ENCODE peak calls at places on chromosomes 4 and X, in ten cellular contexts. One of them, this sample, is unnamed. For H3K36me3, the result is how much of the 10 kb centered on the place peaks cover.

GRCh38 chrX:7801706-7802105 is 41.3 kb upstream of the VCX start:
- DNase-seq in lower lobe of right lung: no peak
- DNase-seq in thoracic aorta: no peak
- DNase-seq in PC-3: no peak
- DNase-seq in GM23248: no peak
- DNase-seq in tibial artery: no peak
- DNase-seq in tibial nerve: no peak
- DNase-seq in upper lobe of left lung: no peak
- DNase-seq in endothelial cell of umbilical vein: no peak
- DNase-seq in aorta: no peak
- DNase-seq in this sample: no peak

GRCh38 chr4:187378441-187378840 is 617.1 kb upstream of the ZFP42 start:
- DNase-seq in thoracic aorta: no peak
- DNase-seq in PC-3: no peak
- DNase-seq in tibial nerve: no peak
- DNase-seq in tibial artery: no peak
- DNase-seq in GM23248: no peak
- DNase-seq in lower lobe of right lung: no peak
- DNase-seq in endothelial cell of umbilical vein: no peak
- DNase-seq in upper lobe of left lung: no peak
- DNase-seq in aorta: no peak
- DNase-seq in this sample: no peak

GRCh38 chr4:133150643-133151300 is 1.7 kb downstream of the PCDH10 start:
- DNase-seq in endothelial cell of umbilical vein: peak
- DNase-seq in tibial nerve: no peak
- DNase-seq in tibial artery: no peak
- DNase-seq in lower lobe of right lung: no peak
- DNase-seq in GM23248: peak
- DNase-seq in PC-3: no peak
- DNase-seq in aorta: peak
- DNase-seq in thoracic aorta: no peak
- DNase-seq in upper lobe of left lung: no peak
- DNase-seq in this sample: peak

GRCh38 chrX:21932277-21932996 is 8.1 kb upstream of the SMS start:
- DNase-seq in thoracic aorta: no peak
- DNase-seq in tibial nerve: no peak
- DNase-seq in tibial artery: peak
- DNase-seq in aorta: peak
- DNase-seq in PC-3: peak
- DNase-seq in GM23248: peak
- DNase-seq in upper lobe of left lung: peak
- DNase-seq in endothelial cell of umbilical vein: peak
- DNase-seq in lower lobe of right lung: no peak
- DNase-seq in this sample: peak

GRCh38 chr4:162111078-162111477 is 52.7 kb downstream of the FSTL5 start:
- DNase-seq in endothelial cell of umbilical vein: no peak
- DNase-seq in aorta: no peak
- DNase-seq in upper lobe of left lung: no peak
- DNase-seq in PC-3: no peak
- DNase-seq in tibial nerve: no peak
- DNase-seq in thoracic aorta: no peak
- DNase-seq in lower lobe of right lung: no peak
- DNase-seq in tibial artery: no peak
- DNase-seq in GM23248: no peak
- DNase-seq in this sample: no peak

GRCh38 chrX:96685205-96686099 is 810 bp downstream of the DIAPH2 start:
- DNase-seq in GM23248: peak
- DNase-seq in PC-3: peak
- DNase-seq in lower lobe of right lung: peak
- DNase-seq in upper lobe of left lung: peak
- DNase-seq in tibial artery: peak
- DNase-seq in aorta: peak
- DNase-seq in tibial nerve: no peak
- DNase-seq in thoracic aorta: peak
- DNase-seq in endothelial cell of umbilical vein: peak
- DNase-seq in this sample: peak

GRCh38 chr4:3613980-3614730 is 81.9 kb upstream of the LRPAP1 start:
- DNase-seq in lower lobe of right lung: no peak
- DNase-seq in GM23248: peak
- DNase-seq in aorta: no peak
- DNase-seq in tibial artery: no peak
- DNase-seq in thoracic aorta: no peak
- DNase-seq in endothelial cell of umbilical vein: no peak
- DNase-seq in PC-3: no peak
- DNase-seq in upper lobe of left lung: no peak
- DNase-seq in tibial nerve: no peak
- DNase-seq in this sample: no peak

GRCh38 chr4:44801384-44801783 is 75.0 kb upstream of the GNPDA2 start:
- DNase-seq in thoracic aorta: no peak
- DNase-seq in PC-3: no peak
- DNase-seq in GM23248: no peak
- DNase-seq in tibial artery: no peak
- DNase-seq in endothelial cell of umbilical vein: no peak
- DNase-seq in upper lobe of left lung: no peak
- DNase-seq in aorta: no peak
- DNase-seq in lower lobe of right lung: no peak
- DNase-seq in tibial nerve: no peak
- DNase-seq in this sample: no peak

GRCh38 chrX:45758738-45759397 is 558.2 kb upstream of the DIPK2B start:
- DNase-seq in lower lobe of right lung: no peak
- DNase-seq in tibial nerve: no peak
- DNase-seq in endothelial cell of umbilical vein: no peak
- DNase-seq in PC-3: peak
- DNase-seq in upper lobe of left lung: no peak
- DNase-seq in GM23248: peak
- DNase-seq in aorta: no peak
- DNase-seq in thoracic aorta: no peak
- DNase-seq in tibial artery: no peak
- DNase-seq in this sample: no peak

GRCh38 chrX:45757272-45757671 is 556.6 kb upstream of the DIPK2B start:
- DNase-seq in upper lobe of left lung: no peak
- DNase-seq in PC-3: no peak
- DNase-seq in GM23248: peak
- DNase-seq in tibial nerve: no peak
- DNase-seq in tibial artery: no peak
- DNase-seq in lower lobe of right lung: no peak
- DNase-seq in aorta: no peak
- DNase-seq in endothelial cell of umbilical vein: no peak
- DNase-seq in thoracic aorta: no peak
- DNase-seq in this sample: no peak

GRCh38 chrX:45756562-45756961 is 555.9 kb upstream of the DIPK2B start:
- DNase-seq in GM23248: no peak
- DNase-seq in tibial artery: no peak
- DNase-seq in aorta: no peak
- DNase-seq in lower lobe of right lung: no peak
- DNase-seq in upper lobe of left lung: no peak
- DNase-seq in thoracic aorta: no peak
- DNase-seq in endothelial cell of umbilical vein: peak
- DNase-seq in tibial nerve: no peak
- DNase-seq in PC-3: peak
- DNase-seq in this sample: no peak

GRCh38 chrX:45760187-45760742 is 559.6 kb upstream of the DIPK2B start:
- DNase-seq in upper lobe of left lung: no peak
- DNase-seq in tibial nerve: no peak
- DNase-seq in aorta: no peak
- DNase-seq in thoracic aorta: no peak
- DNase-seq in endothelial cell of umbilical vein: no peak
- DNase-seq in GM23248: no peak
- DNase-seq in lower lobe of right lung: no peak
- DNase-seq in tibial artery: no peak
- DNase-seq in PC-3: no peak
- DNase-seq in this sample: no peak

DNA sequence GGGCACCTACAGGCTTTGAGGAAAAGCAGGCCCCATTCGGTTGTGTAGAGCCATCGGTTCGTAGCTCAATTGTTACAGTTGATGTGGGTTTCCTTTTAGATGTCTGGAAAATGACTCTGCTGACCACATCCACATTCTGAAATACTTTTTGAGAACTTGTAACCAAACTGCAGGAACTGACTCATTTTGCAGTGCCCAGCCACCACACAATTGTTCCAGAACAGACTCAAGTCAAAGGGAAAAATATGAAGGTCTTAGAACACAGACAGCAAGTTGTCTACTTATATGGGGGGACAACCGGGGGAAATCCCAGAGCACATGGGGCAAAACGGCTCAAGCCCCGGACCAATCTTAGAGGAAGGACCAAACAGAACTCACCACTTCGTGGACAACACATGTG is 557.6 kb upstream of the DIPK2B start:
- DNase-seq in upper lobe of left lung: peak
- DNase-seq in PC-3: peak
- DNase-seq in tibial nerve: no peak
- DNase-seq in tibial artery: no peak
- DNase-seq in lower lobe of right lung: no peak
- DNase-seq in endothelial cell of umbilical vein: peak
- DNase-seq in GM23248: peak
- DNase-seq in aorta: peak
- DNase-seq in thoracic aorta: no peak
- DNase-seq in this sample: peak
- H3K4me3 ChIP-seq in upper lobe of left lung: no peak
- H3K4me3 ChIP-seq in PC-3: peak
- H3K4me3 ChIP-seq in tibial nerve: no peak
- H3K4me3 ChIP-seq in tibial artery: no peak
- H3K4me3 ChIP-seq in lower lobe of right lung: no peak
- H3K4me3 ChIP-seq in endothelial cell of umbilical vein: peak
- H3K4me3 ChIP-seq in GM23248: peak
- H3K4me3 ChIP-seq in aorta: no peak
- H3K4me3 ChIP-seq in thoracic aorta: peak
- H3K4me3 ChIP-seq in this sample: no peak

GRCh38 chrX:45778621-45779020 is 577.9 kb upstream of the DIPK2B start:
- DNase-seq in aorta: no peak
- DNase-seq in GM23248: peak
- DNase-seq in endothelial cell of umbilical vein: no peak
- DNase-seq in lower lobe of right lung: no peak
- DNase-seq in thoracic aorta: no peak
- DNase-seq in PC-3: no peak
- DNase-seq in tibial artery: no peak
- DNase-seq in tibial nerve: no peak
- DNase-seq in upper lobe of left lung: no peak
- DNase-seq in this sample: no peak

GRCh38 chrX:45788315-45788714 is 587.6 kb upstream of the DIPK2B start:
- DNase-seq in tibial nerve: no peak
- DNase-seq in aorta: no peak
- DNase-seq in GM23248: no peak
- DNase-seq in upper lobe of left lung: no peak
- DNase-seq in endothelial cell of umbilical vein: peak
- DNase-seq in tibial artery: no peak
- DNase-seq in PC-3: no peak
- DNase-seq in thoracic aorta: no peak
- DNase-seq in lower lobe of right lung: no peak
- DNase-seq in this sample: no peak

GRCh38 chrX:45781901-45782553 is 581.4 kb upstream of the DIPK2B start:
- DNase-seq in lower lobe of right lung: no peak
- DNase-seq in aorta: no peak
- DNase-seq in upper lobe of left lung: no peak
- DNase-seq in GM23248: peak
- DNase-seq in PC-3: peak
- DNase-seq in endothelial cell of umbilical vein: peak
- DNase-seq in tibial nerve: no peak
- DNase-seq in thoracic aorta: no peak
- DNase-seq in tibial artery: no peak
- DNase-seq in this sample: no peak

GRCh38 chrX:45784590-45784989 is 583.9 kb upstream of the DIPK2B start:
- DNase-seq in lower lobe of right lung: no peak
- DNase-seq in tibial artery: no peak
- DNase-seq in upper lobe of left lung: no peak
- DNase-seq in endothelial cell of umbilical vein: peak
- DNase-seq in aorta: no peak
- DNase-seq in GM23248: no peak
- DNase-seq in tibial nerve: no peak
- DNase-seq in thoracic aorta: no peak
- DNase-seq in PC-3: no peak
- DNase-seq in this sample: no peak

DNA sequence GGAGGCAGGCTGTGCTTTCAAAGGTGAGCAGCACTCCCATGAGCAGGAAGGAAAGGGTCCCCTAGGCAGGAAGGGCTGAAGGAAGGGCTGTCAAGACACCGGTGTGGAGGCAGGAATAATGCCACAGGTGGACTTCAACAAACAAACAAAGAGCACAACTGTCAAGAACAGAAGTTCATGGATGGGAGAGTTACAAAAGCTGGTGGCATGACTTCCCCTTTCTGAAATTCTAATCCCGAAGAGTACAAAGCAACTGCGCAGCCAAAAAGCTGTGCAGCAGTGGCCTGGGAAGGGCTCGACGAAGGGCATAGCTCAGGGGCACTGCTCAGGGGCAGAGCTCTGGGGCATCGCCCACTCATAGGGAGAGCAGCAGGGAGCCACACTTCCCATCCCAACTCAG is 582.3 kb upstream of the DIPK2B start:
- DNase-seq in tibial artery: no peak
- DNase-seq in thoracic aorta: no peak
- DNase-seq in endothelial cell of umbilical vein: no peak
- DNase-seq in PC-3: no peak
- DNase-seq in upper lobe of left lung: no peak
- DNase-seq in aorta: no peak
- DNase-seq in lower lobe of right lung: no peak
- DNase-seq in GM23248: no peak
- DNase-seq in tibial nerve: no peak
- DNase-seq in this sample: no peak
- H3K27ac ChIP-seq in tibial artery: no peak
- H3K27ac ChIP-seq in thoracic aorta: no peak
- H3K27ac ChIP-seq in endothelial cell of umbilical vein: no peak
- H3K27ac ChIP-seq in PC-3: peak
- H3K27ac ChIP-seq in upper lobe of left lung: no peak
- H3K27ac ChIP-seq in aorta: no peak
- H3K27ac ChIP-seq in lower lobe of right lung: no peak
- H3K27ac ChIP-seq in GM23248: peak
- H3K27ac ChIP-seq in tibial nerve: no peak
- H3K27ac ChIP-seq in this sample: no peak

GRCh38 chr4:152342293-152342692 is 193.6 kb downstream of the FBXW7 start:
- DNase-seq in tibial nerve: no peak
- DNase-seq in lower lobe of right lung: no peak
- DNase-seq in tibial artery: no peak
- DNase-seq in GM23248: peak
- DNase-seq in aorta: no peak
- DNase-seq in endothelial cell of umbilical vein: no peak
- DNase-seq in thoracic aorta: no peak
- DNase-seq in PC-3: peak
- DNase-seq in upper lobe of left lung: no peak
- DNase-seq in this sample: peak

GRCh38 chr4:152344001-152344400 is 191.9 kb downstream of the FBXW7 start:
- DNase-seq in upper lobe of left lung: no peak
- DNase-seq in thoracic aorta: no peak
- DNase-seq in GM23248: peak
- DNase-seq in lower lobe of right lung: no peak
- DNase-seq in endothelial cell of umbilical vein: no peak
- DNase-seq in tibial artery: no peak
- DNase-seq in PC-3: no peak
- DNase-seq in tibial nerve: no peak
- DNase-seq in aorta: no peak
- DNase-seq in this sample: no peak

DNA sequence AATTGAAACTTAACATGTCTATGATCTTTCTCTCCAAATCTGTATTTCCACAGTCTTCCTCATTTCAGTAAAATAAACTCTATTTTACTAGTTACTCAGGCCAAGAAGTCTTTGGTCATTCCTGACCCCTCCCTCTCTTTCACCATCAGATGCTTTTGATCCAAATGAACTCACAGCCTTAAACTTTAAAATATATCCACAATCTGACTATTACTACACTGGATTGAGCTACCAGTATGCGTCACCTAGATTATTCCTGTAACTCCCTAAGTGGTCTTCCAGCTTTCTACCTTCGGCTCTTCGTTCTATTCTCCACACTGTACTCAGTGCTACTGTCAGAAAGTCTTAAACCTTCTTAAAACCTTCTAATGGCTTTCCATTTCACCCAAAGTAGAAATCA is 195.1 kb downstream of the FBXW7 start:
- DNase-seq in GM23248: peak
- DNase-seq in tibial nerve: no peak
- DNase-seq in aorta: no peak
- DNase-seq in endothelial cell of umbilical vein: no peak
- DNase-seq in PC-3: no peak
- DNase-seq in tibial artery: no peak
- DNase-seq in upper lobe of left lung: no peak
- DNase-seq in thoracic aorta: no peak
- DNase-seq in lower lobe of right lung: no peak
- DNase-seq in this sample: no peak
- H3K36me3 ChIP-seq in GM23248: under half
- H3K36me3 ChIP-seq in tibial nerve: under half
- H3K36me3 ChIP-seq in aorta: under half
- H3K36me3 ChIP-seq in endothelial cell of umbilical vein: under half
- H3K36me3 ChIP-seq in PC-3: under half
- H3K36me3 ChIP-seq in tibial artery: under half
- H3K36me3 ChIP-seq in upper lobe of left lung: under half
- H3K36me3 ChIP-seq in thoracic aorta: under half
- H3K36me3 ChIP-seq in lower lobe of right lung: under half
- H3K36me3 ChIP-seq in this sample: under half

DNA sequence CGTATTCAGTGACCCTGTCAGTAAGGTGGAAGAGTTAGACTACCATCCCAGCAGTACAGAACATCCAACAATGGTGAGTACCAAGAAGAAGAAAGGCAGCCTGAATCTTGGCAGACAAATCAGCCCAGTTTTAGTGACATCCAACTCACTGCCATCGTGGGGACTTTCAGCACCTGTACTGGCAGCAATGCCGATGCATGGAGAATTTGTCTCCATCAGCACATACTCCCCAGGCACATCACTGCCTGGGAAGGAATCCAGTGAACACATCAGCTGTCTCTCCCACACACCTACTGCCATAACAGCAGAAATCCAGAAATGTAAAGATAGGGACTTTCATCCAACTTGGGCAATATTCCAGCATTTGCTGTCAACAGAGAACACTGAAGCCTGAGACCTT is 29.8 kb downstream of the PTCHD1 start:
- DNase-seq in tibial artery: no peak
- DNase-seq in PC-3: no peak
- DNase-seq in aorta: no peak
- DNase-seq in upper lobe of left lung: no peak
- DNase-seq in endothelial cell of umbilical vein: no peak
- DNase-seq in lower lobe of right lung: no peak
- DNase-seq in GM23248: no peak
- DNase-seq in thoracic aorta: no peak
- DNase-seq in tibial nerve: no peak
- DNase-seq in this sample: no peak
- H3K4me3 ChIP-seq in tibial artery: no peak
- H3K4me3 ChIP-seq in PC-3: no peak
- H3K4me3 ChIP-seq in aorta: no peak
- H3K4me3 ChIP-seq in upper lobe of left lung: no peak
- H3K4me3 ChIP-seq in endothelial cell of umbilical vein: no peak
- H3K4me3 ChIP-seq in lower lobe of right lung: no peak
- H3K4me3 ChIP-seq in GM23248: no peak
- H3K4me3 ChIP-seq in thoracic aorta: no peak
- H3K4me3 ChIP-seq in tibial nerve: no peak
- H3K4me3 ChIP-seq in this sample: no peak